ENCODE peak calls at places on chromosomes 16 and 17, in ten cellular contexts. U is adrenal gland, D is AG04450, B is endodermal cell, M is IMR-90, J is colonic mucosa, T is thoracic aorta, Y is heart left ventricle, S is heart right ventricle, C is neural progenitor cell. E is an unnamed sample. For H3K9me3, the result is how much of the 10 kb centered on the place peaks cover.

GRCh38 chr17:15910791-15911190 is 34.1 kb upstream of the ADORA2B start:
- DNase-seq in T (no peak), U (no peak), C (no peak), Y (no peak), D (no peak), M (peak), S (no peak), J (no peak), B (no peak), E (no peak)

GRCh38 chr17:79504181-79504605 is 106.7 kb downstream of the RBFOX3 start:
- DNase-seq in B (no peak), D (no peak), J (no peak), S (no peak), Y (no peak), M (no peak), C (no peak), U (no peak), T (no peak), E (no peak)

GRCh38 chr17:37713624-37714023 is 31.2 kb downstream of the HNF1B start:
- DNase-seq in D (no peak), S (no peak), J (no peak), C (no peak), T (no peak), U (no peak), Y (no peak), M (no peak), B (no peak), E (no peak)

GRCh38 chr16:66511615-66512500 is 38.1 kb downstream of the TK2 start:
- DNase-seq in T (no peak), D (peak), U (peak), M (peak), S (no peak), C (peak), J (no peak), Y (no peak), B (peak), E (peak)

GRCh38 chr17:50979524-50979927 is 113.4 kb upstream of the TOB1 start:
- DNase-seq in D (no peak), J (no peak), B (no peak), U (no peak), T (no peak), Y (no peak), C (no peak), S (no peak), M (no peak), E (no peak)

GRCh38 chr16:75116081-75116910 is at the start of gene LDHD:
- DNase-seq in S (peak), T (peak), C (peak), Y (peak), D (no peak), M (no peak), J (peak), B (peak), U (peak), E (peak)

GRCh38 chr16:88940196-88941050 is 36.6 kb downstream of the CBFA2T3 start:
- DNase-seq in J (no peak), B (peak), S (no peak), D (no peak), Y (no peak), M (no peak), C (peak), T (no peak), U (no peak), E (no peak)

GRCh38 chr17:36934144-36934758 is 3.0 kb upstream of the LHX1 start:
- DNase-seq in J (no peak), D (no peak), S (no peak), B (peak), T (no peak), Y (no peak), M (no peak), C (peak), U (no peak), E (no peak)

GRCh38 chr17:7233701-7234099 is 617 bp downstream of the DVL2 start:
- DNase-seq in B (no peak), U (no peak), C (no peak), T (no peak), S (no peak), Y (no peak), J (no peak), M (no peak), D (no peak), E (no peak)

GRCh38 chr16:31421587-31421986 is 6.6 kb downstream of the COX6A2 start:
- DNase-seq in U (no peak), Y (no peak), J (no peak), M (no peak), B (no peak), D (no peak), T (no peak), S (no peak), C (no peak), E (no peak)

GRCh38 chr17:42009170-42009569 is 8.1 kb downstream of the DNAJC7 start:
- DNase-seq in J (no peak), D (no peak), S (no peak), U (no peak), M (no peak), T (no peak), C (peak), B (peak), Y (no peak), E (no peak)

GRCh38 chr16:21156767-21157467 is 1.6 kb upstream of the LDAF1 start:
- DNase-seq in D (no peak), U (peak), S (peak), J (peak), M (peak), C (peak), T (no peak), B (peak), Y (peak), E (peak)

GRCh38 chr16:7315813-7316212 is 16.8 kb upstream of the RBFOX1 start:
- DNase-seq in C (no peak), D (no peak), S (no peak), Y (no peak), T (no peak), U (no peak), J (no peak), B (no peak), M (no peak), E (no peak)

GRCh38 chr17:74759243-74759801 is 10.9 kb downstream of the NHERF1 start:
- DNase-seq in S (no peak), B (peak), U (no peak), C (no peak), D (no peak), M (no peak), T (no peak), Y (no peak), J (no peak), E (no peak)

GRCh38 chr16:4675864-4676786 is 17.2 kb upstream of the NUDT16L1 start:
- DNase-seq in D (no peak), T (no peak), J (no peak), Y (peak), U (no peak), M (no peak), S (no peak), C (no peak), B (peak), E (no peak)

GRCh38 chr16:59204589-59204988 is 470.5 kb upstream of the GOT2 start:
- DNase-seq in T (no peak), D (no peak), Y (no peak), S (no peak), B (no peak), M (no peak), U (no peak), C (no peak), J (no peak), E (no peak)

GRCh38 chr17:59221159-59221847 is 992 bp downstream of the GDPD1 start:
- DNase-seq in T (no peak), B (no peak), D (no peak), Y (no peak), U (no peak), S (no peak), C (no peak), J (no peak), M (no peak), E (no peak)

GRCh38 chr17:11944587-11944986 is 52.7 kb downstream of the ZNF18 start:
- DNase-seq in S (no peak), C (no peak), T (no peak), D (no peak), Y (no peak), U (no peak), M (no peak), B (no peak), J (no peak), E (no peak)

GRCh38 chr16:80122155-80122554 is 418.6 kb upstream of the DYNLRB2 start:
- DNase-seq in U (peak), M (no peak), D (no peak), B (no peak), S (peak), T (no peak), C (no peak), J (peak), Y (peak), E (no peak)

GRCh38 chr17:17315142-17315821 is 12.1 kb downstream of the NT5M start:
- DNase-seq in S (no peak), D (no peak), J (no peak), B (peak), M (no peak), T (no peak), U (no peak), C (no peak), Y (no peak), E (no peak)

GRCh38 chr17:20059728-20060188 is 50.6 kb downstream of the SPECC1 start:
- DNase-seq in Y (no peak), T (no peak), C (no peak), J (no peak), U (no peak), B (no peak), M (peak), D (no peak), S (no peak), E (peak)

GRCh38 chr17:38721802-38722201 is 8.3 kb upstream of the CISD3 start:
- DNase-seq in C (no peak), Y (no peak), B (no peak), J (no peak), U (no peak), M (no peak), D (no peak), S (no peak), T (no peak), E (no peak)

GRCh38 chr17:66956941-66957340 is 7.6 kb upstream of the CACNG4 start:
- DNase-seq in B (no peak), Y (no peak), T (no peak), D (no peak), J (no peak), S (no peak), C (no peak), M (no peak), U (no peak), E (no peak)

GRCh38 chr16:52068447-52069074 is 478.4 kb downstream of the TOX3 start:
- DNase-seq in B (peak), C (peak), M (peak), S (no peak), T (no peak), J (peak), Y (no peak), U (no peak), D (no peak), E (peak)

GRCh38 chr17:14557482-14557881 is 256.6 kb downstream of the HS3ST3B1 start:
- DNase-seq in U (no peak), C (no peak), M (no peak), T (no peak), D (no peak), J (no peak), Y (no peak), S (no peak), B (no peak), E (no peak)

GRCh38 chr17:28549274-28550132 is 2.9 kb downstream of the UNC119 start:
- DNase-seq in D (no peak), S (no peak), T (no peak), J (no peak), M (no peak), U (no peak), B (peak), Y (no peak), C (peak), E (no peak)

GRCh38 chr16:83732536-83732935 is 75.2 kb upstream of the HSBP1 start:
- DNase-seq in B (no peak), U (no peak), J (no peak), S (no peak), T (no peak), C (no peak), M (no peak), D (no peak), Y (no peak), E (no peak)

GRCh38 chr16:74030000-74030399 is 266.6 kb upstream of the PSMD7 start:
- DNase-seq in M (no peak), U (no peak), T (no peak), B (no peak), J (peak), D (no peak), C (no peak), S (no peak), Y (no peak), E (no peak)

GRCh38 chr17:63946440-63947363 is 14.6 kb upstream of the CD79B start:
- DNase-seq in D (no peak), S (peak), B (peak), C (peak), U (peak), T (no peak), Y (peak), J (peak), M (peak), E (peak)

GRCh38 chr17:7512824-7513540 is 28.8 kb downstream of the POLR2A start:
- DNase-seq in J (no peak), B (no peak), C (no peak), D (no peak), U (no peak), Y (no peak), S (no peak), M (no peak), T (no peak), E (no peak)

GRCh38 chr16:88078111-88078775 is 127.0 kb downstream of the BANP start:
- DNase-seq in U (no peak), Y (no peak), T (no peak), B (no peak), J (no peak), M (no peak), D (no peak), C (no peak), S (no peak), E (no peak)

GRCh38 chr17:78313735-78314648 is 45.9 kb downstream of the SOCS3 start:
- DNase-seq in S (peak), U (peak), D (no peak), M (peak), B (peak), J (peak), C (peak), T (no peak), Y (peak), E (peak)
- H3K4me3 ChIP-seq in S (peak), U (peak), D (peak), M (peak), B (peak), J (peak), C (peak), T (peak), Y (peak), E (peak)

GRCh38 chr17:2151634-2152033 is 96.7 kb downstream of the HIC1 start:
- DNase-seq in J (no peak), B (peak), T (no peak), C (no peak), Y (no peak), M (peak), D (no peak), S (no peak), U (no peak), E (no peak)
- TF ChIP-seq CTCF in J (no peak), B (no peak), T (no peak), C (no peak), Y (no peak), M (no peak), D (no peak), S (no peak), U (no peak), E (no peak)

DNA sequence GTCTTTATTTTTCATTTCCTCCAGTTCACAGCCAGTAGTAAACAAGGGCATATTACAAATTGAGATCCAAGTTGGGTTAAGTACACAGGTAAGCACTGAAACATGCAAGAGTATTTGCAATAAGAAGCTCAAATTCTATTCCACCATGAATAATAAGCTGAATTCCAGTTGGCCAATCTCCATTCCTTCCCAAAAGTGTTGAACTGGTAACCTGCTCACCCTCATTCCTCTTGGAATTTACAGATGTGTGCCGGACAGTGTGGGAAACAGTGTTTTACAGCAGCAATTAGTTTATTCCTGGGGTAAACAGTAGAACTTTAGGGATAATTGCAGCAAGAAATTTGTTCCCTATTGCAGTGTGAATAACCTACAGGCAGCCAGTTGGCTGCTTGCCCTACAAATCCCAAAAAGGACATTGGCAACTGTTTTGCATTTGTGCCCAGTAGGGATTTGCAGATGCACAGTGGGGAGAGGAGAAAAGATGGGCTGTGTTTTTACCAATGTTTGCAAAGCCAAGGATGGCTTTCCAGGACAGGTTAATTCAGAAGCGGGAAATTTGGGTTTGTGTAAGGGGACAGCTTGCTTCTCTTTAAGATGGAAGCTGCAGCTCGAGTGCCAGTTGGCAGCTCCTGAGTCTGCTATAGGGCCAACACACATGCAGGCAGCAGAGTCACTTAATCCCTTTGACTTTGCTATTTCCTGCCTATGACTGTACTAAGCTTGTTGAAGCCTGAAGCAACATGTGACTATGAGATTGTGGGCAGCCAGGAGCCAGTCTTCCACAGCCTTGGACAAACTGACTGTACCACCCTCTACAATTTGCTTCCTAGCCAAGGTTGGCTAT is 318.9 kb downstream of the MAP2K6 start:
- DNase-seq in B (no peak), D (peak), M (peak), J (no peak), C (no peak), S (peak), U (peak), T (no peak), Y (peak), E (peak)
- H3K9me3 ChIP-seq in B (under half), D (under half), M (under half), J (under half), C (under half), S (under half), U (under half), T (under half), Y (under half), E (under half)

DNA sequence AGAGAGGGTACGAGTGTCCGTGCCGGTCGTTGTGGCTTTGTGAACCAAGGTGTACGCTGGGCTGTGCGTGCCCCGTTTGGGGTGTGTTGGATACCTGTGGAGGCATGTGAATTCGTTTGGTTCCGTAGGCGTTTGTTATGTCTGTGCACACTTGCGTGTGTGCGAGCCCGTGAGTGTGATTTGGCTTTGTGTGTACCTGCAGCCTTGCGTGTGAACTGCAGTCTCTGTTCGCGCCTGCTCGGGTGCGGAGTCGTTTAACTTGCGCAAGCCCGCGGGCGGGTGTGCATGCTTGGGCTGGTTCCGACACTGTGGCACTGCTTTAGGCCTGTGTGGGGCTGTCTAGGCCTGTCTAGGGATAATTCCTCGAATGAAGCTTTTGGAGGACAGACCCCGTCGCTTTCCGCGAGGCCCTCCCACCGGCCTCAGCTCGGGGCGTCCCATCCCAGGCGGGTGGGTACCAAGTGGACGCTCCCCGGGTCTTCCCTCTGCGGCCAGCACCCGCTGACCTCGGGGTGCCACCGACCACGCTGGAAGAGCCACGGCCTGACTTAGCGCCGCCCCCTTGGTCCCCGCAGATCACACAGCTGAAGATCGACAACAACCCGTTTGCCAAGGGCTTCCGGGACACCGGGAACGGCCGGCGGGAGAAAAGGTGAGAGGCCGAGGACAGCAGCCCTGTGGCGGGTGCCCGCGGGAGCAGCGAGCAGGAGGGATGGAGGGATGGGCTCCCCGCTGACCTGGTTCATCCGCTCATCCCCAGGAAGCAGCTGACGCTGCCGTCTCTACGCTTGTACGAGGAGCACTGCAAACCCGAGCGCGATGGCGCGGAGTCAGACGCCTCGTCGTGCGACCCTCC is 4.4 kb downstream of the TBX2 start:
- DNase-seq in B (peak), Y (no peak), J (no peak), C (peak), S (no peak), M (peak), T (no peak), U (no peak), D (no peak), E (no peak)
- H3K4me3 ChIP-seq in B (no peak), Y (peak), J (peak), C (peak), S (peak), M (peak), T (peak), U (no peak), D (peak), E (no peak)

GRCh38 chr16:70520612-70521297 is 2.6 kb downstream of the COG4 start:
- DNase-seq in S (no peak), C (no peak), Y (no peak), B (no peak), U (no peak), D (no peak), T (no peak), J (no peak), M (peak), E (no peak)
- TF ChIP-seq CTCF in S (no peak), C (no peak), Y (no peak), B (no peak), U (no peak), D (no peak), T (no peak), J (no peak), M (no peak), E (no peak)

GRCh38 chr16:3389663-3390338 is 11.0 kb downstream of the ZSCAN32 start:
- DNase-seq in D (no peak), B (no peak), C (no peak), T (no peak), M (no peak), J (no peak), U (no peak), S (no peak), Y (no peak), E (peak)
- H3K9me3 ChIP-seq in D (half or more), B (under half), C (under half), T (half or more), M (half or more), J (under half), U (under half), S (half or more), Y (half or more), E (under half)

DNA sequence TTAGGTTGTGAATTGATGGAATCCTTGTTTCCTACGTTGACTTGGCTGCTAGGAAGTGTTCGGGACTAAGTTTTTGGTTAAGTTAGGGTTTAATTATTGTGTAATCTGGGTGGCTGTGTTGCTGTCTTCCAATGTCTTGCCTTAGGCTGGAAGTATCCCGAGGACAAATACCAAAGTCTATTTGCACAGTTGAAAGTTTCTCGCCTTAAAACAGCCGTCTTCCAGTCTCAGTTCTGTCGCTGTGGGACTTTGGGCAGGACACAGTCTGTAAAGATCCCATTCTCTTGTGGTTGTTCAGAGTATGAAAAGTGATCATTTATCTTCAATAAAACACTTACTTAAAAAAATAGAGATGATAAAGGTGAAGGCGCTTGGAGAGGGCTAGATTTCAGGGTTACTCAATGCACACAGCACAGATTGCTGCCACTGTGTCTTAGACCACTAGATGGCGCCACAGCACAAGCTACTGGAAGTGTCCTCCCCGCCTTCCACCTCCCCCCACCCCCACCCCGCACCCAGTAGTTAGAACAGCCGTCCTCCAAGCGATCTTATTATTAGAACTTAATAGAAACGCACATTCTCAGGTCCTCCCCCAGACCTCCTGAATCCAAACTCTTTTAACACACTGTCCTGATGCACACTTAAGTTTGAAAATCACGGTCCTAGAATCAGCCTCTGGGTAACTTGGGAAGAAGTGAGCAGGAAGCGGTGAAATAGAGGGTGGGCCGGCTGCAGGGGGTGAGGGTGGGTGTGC is 45.8 kb downstream of the AKAP1 start:
- DNase-seq in M (peak), J (peak), B (peak), Y (peak), C (peak), S (peak), D (peak), U (peak), T (peak), E (peak)
- H3K4me3 ChIP-seq in M (peak), J (no peak), B (no peak), Y (peak), C (no peak), S (peak), D (peak), U (no peak), T (peak), E (no peak)

E was measured in thyroid gland.